ENCODE peak calls at places on chromosomes 3 and 15, in eight cellular contexts. C is body of pancreas, B is HCT116, Z is tibial artery, V is fibroblast of lung, E is PC-3, N is adrenal gland, D is cardiac muscle cell. M is an unnamed sample. For H3K4me1, the result is how much of the 10 kb centered on the place peaks cover.

GRCh38 chr3:135440233-135440632 is 525.3 kb upstream of the PPP2R3A start:
- DNase-seq in C (no peak), B (no peak), Z (no peak), V (no peak), E (no peak), N (no peak), D (no peak), M (no peak)

GRCh38 chr3:154324919-154325318 is 632 bp upstream of the DHX36 start:
- DNase-seq in C (no peak), B (no peak), Z (no peak), V (no peak), E (no peak), N (no peak), D (no peak), M (no peak)

GRCh38 chr3:58034738-58035511 is 26.7 kb downstream of the FLNB start:
- DNase-seq in C (no peak), B (no peak), Z (no peak), V (no peak), E (no peak), N (no peak), D (no peak), M (peak)

GRCh38 chr3:11638669-11639402 is 4.9 kb downstream of the VGLL4 start:
- DNase-seq in C (no peak), B (no peak), Z (no peak), V (no peak), E (no peak), N (no peak), D (no peak), M (no peak)

GRCh38 chr3:83438177-83438576 is 1520.6 kb upstream of the CADM2 start:
- DNase-seq in C (no peak), B (no peak), Z (no peak), V (no peak), E (peak), N (no peak), D (no peak), M (no peak)

GRCh38 chr3:109098245-109098644 is 19.7 kb downstream of the MORC1 start:
- DNase-seq in C (peak), B (peak), Z (no peak), V (no peak), E (peak), N (no peak), D (peak), M (no peak)

GRCh38 chr3:124496066-124496465 is 234.2 kb upstream of the UMPS start:
- DNase-seq in C (no peak), B (no peak), Z (no peak), V (no peak), E (no peak), N (no peak), D (no peak), M (no peak)

GRCh38 chr15:47407692-47408091 is 309.6 kb upstream of the SEMA6D start:
- DNase-seq in C (no peak), B (no peak), Z (no peak), V (no peak), E (no peak), N (no peak), D (no peak), M (no peak)

GRCh38 chr3:59040902-59041301 is 8.9 kb downstream of the CFAP20DC start:
- DNase-seq in C (no peak), B (no peak), Z (no peak), V (peak), E (no peak), N (no peak), D (no peak), M (no peak)

GRCh38 chr3:188747487-188747886 is 424.3 kb upstream of the TPRG1 start:
- DNase-seq in C (no peak), B (no peak), Z (no peak), V (no peak), E (no peak), N (no peak), D (no peak), M (no peak)

GRCh38 chr15:101115318-101115886 is 136.4 kb downstream of the CHSY1 start:
- DNase-seq in C (no peak), B (no peak), Z (peak), V (no peak), E (no peak), N (no peak), D (no peak), M (no peak)
- H3K27ac ChIP-seq in C (no peak), B (no peak), Z (no peak), V (peak), E (no peak), N (no peak), D (no peak), M (no peak)

GRCh38 chr3:177145954-177146353 is 51.3 kb downstream of the TBL1XR1 start:
- DNase-seq in C (no peak), B (no peak), Z (no peak), V (no peak), E (no peak), N (no peak), D (no peak), M (no peak)
- H3K4me1 ChIP-seq in C (under half), B (under half), Z (under half), V (under half), E (under half), N (under half), D (under half), M (half or more)

GRCh38 chr15:25597576-25597975 is 158.8 kb upstream of the UBE3A start:
- DNase-seq in C (no peak), B (no peak), Z (no peak), V (no peak), E (no peak), N (peak), D (no peak), M (no peak)
- H3K4me3 ChIP-seq in C (no peak), B (no peak), Z (peak), V (no peak), E (no peak), N (no peak), D (no peak), M (no peak)

GRCh38 chr3:24046214-24046613 is 101.1 kb downstream of the NR1D2 start:
- DNase-seq in C (no peak), B (no peak), Z (no peak), V (no peak), E (no peak), N (no peak), D (no peak), M (no peak)

GRCh38 chr3:24043985-24044384 is 98.9 kb downstream of the NR1D2 start:
- DNase-seq in C (no peak), B (no peak), Z (no peak), V (no peak), E (no peak), N (no peak), D (no peak), M (no peak)

GRCh38 chr3:24042879-24043567 is 97.9 kb downstream of the NR1D2 start:
- DNase-seq in C (no peak), B (no peak), Z (no peak), V (no peak), E (no peak), N (no peak), D (no peak), M (no peak)

GRCh38 chr3:24037971-24038370 is 92.9 kb downstream of the NR1D2 start:
- DNase-seq in C (no peak), B (no peak), Z (no peak), V (no peak), E (no peak), N (no peak), D (no peak), M (no peak)

DNA sequence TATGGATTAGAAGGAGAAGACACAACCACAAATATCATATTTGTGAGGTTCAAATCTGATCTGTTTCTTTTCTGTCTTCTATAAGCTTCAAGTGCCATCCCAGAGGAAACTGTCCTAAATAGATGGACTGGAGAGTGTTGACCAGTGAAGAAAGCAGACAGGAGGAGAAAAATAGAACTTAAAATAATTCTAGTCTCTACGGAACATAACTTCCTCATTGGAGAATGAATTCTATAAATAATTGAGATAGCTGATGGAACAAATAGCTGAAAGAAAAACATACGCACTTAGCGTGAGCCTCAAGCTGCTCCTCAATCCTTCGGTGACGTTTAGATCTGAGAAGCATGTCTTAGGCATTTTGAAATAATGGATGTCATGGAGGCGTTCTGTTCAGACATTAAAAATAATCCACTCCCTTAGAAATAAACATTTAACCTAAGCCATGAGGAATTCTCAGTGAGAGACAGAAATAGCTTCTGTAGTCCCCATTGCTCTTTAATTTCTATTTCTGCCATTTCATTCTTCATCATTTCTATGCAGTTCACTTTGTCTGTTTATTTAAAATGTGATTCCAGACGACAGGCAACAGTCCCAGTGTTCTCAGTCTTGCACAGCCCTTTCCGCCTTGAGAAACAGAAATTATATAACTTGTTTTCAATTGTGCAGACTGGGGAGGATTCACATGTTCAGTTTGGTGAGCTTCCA is 97.2 kb downstream of the NR1D2 start:
- DNase-seq in C (no peak), B (no peak), Z (no peak), V (peak), E (no peak), N (no peak), D (no peak), M (no peak)
- H3K27ac ChIP-seq in C (no peak), B (no peak), Z (peak), V (peak), E (no peak), N (no peak), D (no peak), M (no peak)

DNA sequence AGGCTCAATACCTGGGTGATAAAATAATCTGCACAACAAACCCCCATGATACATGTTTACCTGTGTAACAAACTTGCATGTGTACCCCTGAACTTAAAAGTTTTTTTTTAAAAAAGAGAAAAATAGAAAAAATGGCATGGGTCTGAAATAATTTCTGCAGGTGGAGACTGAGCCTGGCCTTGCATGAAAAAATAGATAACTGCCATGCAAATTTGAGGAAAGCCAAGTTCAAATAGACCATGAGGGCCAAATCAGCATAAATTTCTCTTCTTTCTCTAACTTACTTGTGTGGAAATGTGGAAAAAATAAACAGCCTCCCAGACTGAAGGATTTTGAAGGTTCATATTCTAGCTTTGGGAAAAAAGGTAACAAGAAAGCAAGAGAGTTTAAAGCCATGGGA is 744 bp upstream of the ACKR4 start:
- DNase-seq in C (no peak), B (no peak), Z (no peak), V (no peak), E (no peak), N (no peak), D (no peak), M (no peak)
- H3K4me1 ChIP-seq in C (under half), B (under half), Z (under half), V (under half), E (under half), N (under half), D (under half), M (under half)

DNA sequence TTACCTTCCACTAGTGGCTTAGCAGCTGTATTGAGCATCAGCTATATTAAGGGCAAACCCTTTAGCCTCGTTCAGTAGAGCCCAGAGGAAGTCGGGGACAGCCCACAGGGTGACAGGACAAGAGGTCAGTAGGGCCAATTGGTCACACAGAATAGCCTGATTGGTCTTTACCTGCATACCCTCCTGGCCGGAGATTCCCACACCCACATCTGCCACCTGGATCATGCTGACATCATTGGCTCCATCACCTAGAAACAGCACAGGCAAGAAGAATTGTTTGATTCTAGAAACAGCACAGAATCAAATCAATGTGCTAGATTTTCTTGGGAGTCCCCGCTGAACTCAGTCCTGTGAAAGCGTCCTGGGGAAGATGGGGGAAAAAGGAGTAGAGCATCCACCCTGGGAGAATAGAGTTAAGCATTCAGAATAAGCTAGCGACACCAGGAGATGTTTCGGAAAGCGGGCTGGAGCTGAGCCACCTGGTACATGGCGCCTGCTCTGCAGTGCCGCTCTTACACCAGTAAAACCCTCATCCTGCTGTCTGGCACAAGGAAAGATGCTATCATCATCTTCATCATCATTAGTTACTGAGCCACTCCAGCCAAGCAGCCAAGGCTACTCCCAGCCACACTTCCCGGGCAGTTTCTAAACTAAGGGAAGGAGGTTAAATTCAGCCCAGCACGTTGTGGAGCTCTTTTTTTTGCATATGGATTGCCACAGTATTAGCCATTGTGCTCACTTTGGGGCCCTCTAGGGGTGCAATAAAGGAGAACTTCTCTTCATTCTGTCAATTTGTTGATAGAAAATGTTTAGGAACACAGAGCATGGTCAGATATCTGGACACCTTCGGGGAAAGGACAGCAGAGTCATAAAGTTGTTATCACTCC is 171.3 kb downstream of the ATP10A start:
- DNase-seq in C (no peak), B (no peak), Z (peak), V (peak), E (no peak), N (no peak), D (peak), M (no peak)
- H3K4me3 ChIP-seq in C (no peak), B (no peak), Z (no peak), V (no peak), E (no peak), N (no peak), D (no peak), M (no peak)

GRCh38 chr15:28978661-28979060 is 92.9 kb downstream of the APBA2 start:
- DNase-seq in C (no peak), B (no peak), Z (no peak), V (no peak), E (no peak), N (no peak), D (no peak), M (no peak)
- H3K27ac ChIP-seq in C (no peak), B (no peak), Z (no peak), V (no peak), E (no peak), N (no peak), D (no peak), M (no peak)